ENCODE peak calls at places on chromosome 16, in six cellular contexts. One of them, this sample, is unnamed.

GRCh38 chr16:85514601-85515318 is 98.4 kb upstream of the GSE1 start:
- DNase-seq in endothelial cell of umbilical vein: no peak
- DNase-seq in HCEC 1CT: peak; percentile 94
- DNase-seq in fibroblast of pulmonary artery: peak; percentile 90
- DNase-seq in NCI-H748 treated with DMSO at 0.1 percent for 48 hours: no peak
- DNase-seq in type B pancreatic cell: no peak
- DNase-seq in this sample: peak; percentile 93

GRCh38 chr16:24978370-24978914 is 36.7 kb downstream of the ARHGAP17 start:
- DNase-seq in NCI-H748 treated with DMSO at 0.1 percent for 48 hours: no peak
- DNase-seq in endothelial cell of umbilical vein: no peak
- DNase-seq in type B pancreatic cell: no peak
- DNase-seq in fibroblast of pulmonary artery: no peak
- DNase-seq in HCEC 1CT: no peak
- DNase-seq in this sample: peak; percentile 23

GRCh38 chr16:11045846-11046245 is 101.5 kb downstream of the CLEC16A start:
- DNase-seq in endothelial cell of umbilical vein: no peak
- DNase-seq in fibroblast of pulmonary artery: no peak
- DNase-seq in HCEC 1CT: peak; percentile 30
- DNase-seq in NCI-H748 treated with DMSO at 0.1 percent for 48 hours: no peak
- DNase-seq in type B pancreatic cell: no peak
- DNase-seq in this sample: peak; percentile 68

GRCh38 chr16:89883346-89884040 is 10.1 kb downstream of the TCF25 start:
- DNase-seq in endothelial cell of umbilical vein: no peak
- DNase-seq in type B pancreatic cell: no peak
- DNase-seq in NCI-H748 treated with DMSO at 0.1 percent for 48 hours: no peak
- DNase-seq in fibroblast of pulmonary artery: no peak
- DNase-seq in HCEC 1CT: no peak
- DNase-seq in this sample: no peak

GRCh38 chr16:29852654-29853053 is 10.4 kb downstream of the CDIPT start:
- DNase-seq in fibroblast of pulmonary artery: peak; percentile 84
- DNase-seq in endothelial cell of umbilical vein: peak; percentile 81
- DNase-seq in NCI-H748 treated with DMSO at 0.1 percent for 48 hours: no peak
- DNase-seq in type B pancreatic cell: no peak
- DNase-seq in HCEC 1CT: peak; percentile 54
- DNase-seq in this sample: peak; percentile 91

GRCh38 chr16:57316390-57317017 is 32.0 kb upstream of the PLLP start:
- DNase-seq in NCI-H748 treated with DMSO at 0.1 percent for 48 hours: no peak
- DNase-seq in fibroblast of pulmonary artery: peak; percentile 96
- DNase-seq in endothelial cell of umbilical vein: peak; percentile 98
- DNase-seq in type B pancreatic cell: peak; percentile 18
- DNase-seq in HCEC 1CT: peak; percentile 84
- DNase-seq in this sample: peak; percentile 90

GRCh38 chr16:83797013-83797412 is 10.8 kb upstream of the HSBP1 start:
- DNase-seq in fibroblast of pulmonary artery: no peak
- DNase-seq in type B pancreatic cell: no peak
- DNase-seq in HCEC 1CT: no peak
- DNase-seq in NCI-H748 treated with DMSO at 0.1 percent for 48 hours: peak; percentile 29
- DNase-seq in endothelial cell of umbilical vein: no peak
- DNase-seq in this sample: no peak

GRCh38 chr16:5504028-5504758 is 406.6 kb upstream of the EEF2KMT start:
- DNase-seq in type B pancreatic cell: no peak
- DNase-seq in fibroblast of pulmonary artery: no peak
- DNase-seq in endothelial cell of umbilical vein: no peak
- DNase-seq in HCEC 1CT: no peak
- DNase-seq in NCI-H748 treated with DMSO at 0.1 percent for 48 hours: no peak
- DNase-seq in this sample: no peak

GRCh38 chr16:919658-920631 is 50.8 kb downstream of the LMF1 start:
- DNase-seq in fibroblast of pulmonary artery: peak; percentile 42
- DNase-seq in HCEC 1CT: no peak
- DNase-seq in type B pancreatic cell: no peak
- DNase-seq in NCI-H748 treated with DMSO at 0.1 percent for 48 hours: no peak
- DNase-seq in endothelial cell of umbilical vein: no peak
- DNase-seq in this sample: peak; percentile 44

GRCh38 chr16:3882531-3882930 is 2.0 kb upstream of the CREBBP start:
- DNase-seq in HCEC 1CT: no peak
- DNase-seq in NCI-H748 treated with DMSO at 0.1 percent for 48 hours: no peak
- DNase-seq in type B pancreatic cell: no peak
- DNase-seq in fibroblast of pulmonary artery: no peak
- DNase-seq in endothelial cell of umbilical vein: no peak
- DNase-seq in this sample: no peak

GRCh38 chr16:15829460-15829859 is 27.4 kb downstream of the MYH11 start:
- DNase-seq in fibroblast of pulmonary artery: peak; percentile 68
- DNase-seq in NCI-H748 treated with DMSO at 0.1 percent for 48 hours: no peak
- DNase-seq in HCEC 1CT: peak; percentile 51
- DNase-seq in endothelial cell of umbilical vein: no peak
- DNase-seq in type B pancreatic cell: no peak
- DNase-seq in this sample: peak; percentile 0

GRCh38 chr16:47018223-47018891 is 44.9 kb upstream of the DNAJA2 start:
- DNase-seq in type B pancreatic cell: no peak
- DNase-seq in endothelial cell of umbilical vein: peak; percentile 13
- DNase-seq in NCI-H748 treated with DMSO at 0.1 percent for 48 hours: peak; percentile 14
- DNase-seq in fibroblast of pulmonary artery: peak; percentile 22
- DNase-seq in HCEC 1CT: peak; percentile 7
- DNase-seq in this sample: peak; percentile 21

GRCh38 chr16:86189934-86190333 is 291.0 kb downstream of the IRF8 start:
- DNase-seq in HCEC 1CT: no peak
- DNase-seq in type B pancreatic cell: no peak
- DNase-seq in fibroblast of pulmonary artery: no peak
- DNase-seq in endothelial cell of umbilical vein: no peak
- DNase-seq in NCI-H748 treated with DMSO at 0.1 percent for 48 hours: no peak
- DNase-seq in this sample: no peak

GRCh38 chr16:12160815-12161550 is 184.4 kb downstream of the SNX29 start:
- DNase-seq in HCEC 1CT: no peak
- DNase-seq in endothelial cell of umbilical vein: no peak
- DNase-seq in fibroblast of pulmonary artery: no peak
- DNase-seq in type B pancreatic cell: no peak
- DNase-seq in NCI-H748 treated with DMSO at 0.1 percent for 48 hours: no peak
- DNase-seq in this sample: no peak

GRCh38 chr16:85555549-85556455 is 57.3 kb upstream of the GSE1 start:
- DNase-seq in endothelial cell of umbilical vein: no peak
- DNase-seq in HCEC 1CT: peak; percentile 15
- DNase-seq in NCI-H748 treated with DMSO at 0.1 percent for 48 hours: peak; percentile 62
- DNase-seq in type B pancreatic cell: no peak
- DNase-seq in fibroblast of pulmonary artery: peak; percentile 63
- DNase-seq in this sample: peak; percentile 30

GRCh38 chr16:24999088-24999670 is 16.0 kb downstream of the ARHGAP17 start:
- DNase-seq in NCI-H748 treated with DMSO at 0.1 percent for 48 hours: no peak
- DNase-seq in fibroblast of pulmonary artery: no peak
- DNase-seq in type B pancreatic cell: no peak
- DNase-seq in HCEC 1CT: no peak
- DNase-seq in endothelial cell of umbilical vein: no peak
- DNase-seq in this sample: no peak

GRCh38 chr16:30977502-30977901 is 7.5 kb upstream of the HSD3B7 start:
- DNase-seq in endothelial cell of umbilical vein: no peak
- DNase-seq in type B pancreatic cell: no peak
- DNase-seq in fibroblast of pulmonary artery: no peak
- DNase-seq in NCI-H748 treated with DMSO at 0.1 percent for 48 hours: no peak
- DNase-seq in HCEC 1CT: no peak
- DNase-seq in this sample: peak; percentile 31

GRCh38 chr16:56424404-56424765 is 960 bp downstream of the AMFR start:
- DNase-seq in type B pancreatic cell: no peak
- DNase-seq in fibroblast of pulmonary artery: no peak
- DNase-seq in endothelial cell of umbilical vein: peak; percentile 28
- DNase-seq in HCEC 1CT: peak; percentile 8
- DNase-seq in NCI-H748 treated with DMSO at 0.1 percent for 48 hours: no peak
- DNase-seq in this sample: peak; percentile 14

GRCh38 chr16:70276392-70276791 is 12.9 kb downstream of the AARS1 start:
- DNase-seq in fibroblast of pulmonary artery: no peak
- DNase-seq in NCI-H748 treated with DMSO at 0.1 percent for 48 hours: no peak
- DNase-seq in HCEC 1CT: no peak
- DNase-seq in endothelial cell of umbilical vein: no peak
- DNase-seq in type B pancreatic cell: no peak
- DNase-seq in this sample: no peak

GRCh38 chr16:68781784-68782183 is 44.7 kb downstream of the CDH1 start:
- DNase-seq in HCEC 1CT: no peak
- DNase-seq in endothelial cell of umbilical vein: no peak
- DNase-seq in NCI-H748 treated with DMSO at 0.1 percent for 48 hours: no peak
- DNase-seq in type B pancreatic cell: no peak
- DNase-seq in fibroblast of pulmonary artery: no peak
- DNase-seq in this sample: no peak

GRCh38 chr16:13036600-13036999 is 135.2 kb downstream of the SHISA9 start:
- DNase-seq in HCEC 1CT: no peak
- DNase-seq in type B pancreatic cell: no peak
- DNase-seq in fibroblast of pulmonary artery: peak; percentile 22
- DNase-seq in NCI-H748 treated with DMSO at 0.1 percent for 48 hours: no peak
- DNase-seq in endothelial cell of umbilical vein: peak; percentile 13
- DNase-seq in this sample: peak; percentile 34

GRCh38 chr16:15846510-15846909 is 10.3 kb downstream of the MYH11 start:
- DNase-seq in endothelial cell of umbilical vein: no peak
- DNase-seq in HCEC 1CT: no peak
- DNase-seq in fibroblast of pulmonary artery: no peak
- DNase-seq in NCI-H748 treated with DMSO at 0.1 percent for 48 hours: no peak
- DNase-seq in type B pancreatic cell: no peak
- DNase-seq in this sample: no peak

GRCh38 chr16:79931721-79932120 is 331.2 kb upstream of the MAF start:
- DNase-seq in HCEC 1CT: no peak
- DNase-seq in endothelial cell of umbilical vein: no peak
- DNase-seq in fibroblast of pulmonary artery: no peak
- DNase-seq in NCI-H748 treated with DMSO at 0.1 percent for 48 hours: no peak
- DNase-seq in type B pancreatic cell: no peak
- DNase-seq in this sample: no peak

GRCh38 chr16:10245002-10245401 is 62.8 kb upstream of the GRIN2A start:
- DNase-seq in HCEC 1CT: no peak
- DNase-seq in type B pancreatic cell: no peak
- DNase-seq in endothelial cell of umbilical vein: no peak
- DNase-seq in fibroblast of pulmonary artery: no peak
- DNase-seq in NCI-H748 treated with DMSO at 0.1 percent for 48 hours: no peak
- DNase-seq in this sample: no peak

GRCh38 chr16:75580-76501 is 2.2 kb upstream of the MPG start:
- DNase-seq in fibroblast of pulmonary artery: peak; percentile 92
- DNase-seq in NCI-H748 treated with DMSO at 0.1 percent for 48 hours: no peak
- DNase-seq in type B pancreatic cell: no peak
- DNase-seq in endothelial cell of umbilical vein: peak; percentile 41
- DNase-seq in HCEC 1CT: peak; percentile 88
- DNase-seq in this sample: peak; percentile 91

GRCh38 chr16:10485698-10486382 is 94.6 kb downstream of the EMP2 start:
- DNase-seq in fibroblast of pulmonary artery: no peak
- DNase-seq in HCEC 1CT: no peak
- DNase-seq in endothelial cell of umbilical vein: no peak
- DNase-seq in NCI-H748 treated with DMSO at 0.1 percent for 48 hours: no peak
- DNase-seq in type B pancreatic cell: no peak
- DNase-seq in this sample: no peak

GRCh38 chr16:54197758-54198157 is 88.8 kb downstream of the IRX3 start:
- DNase-seq in type B pancreatic cell: no peak
- DNase-seq in HCEC 1CT: no peak
- DNase-seq in fibroblast of pulmonary artery: no peak
- DNase-seq in endothelial cell of umbilical vein: no peak
- DNase-seq in NCI-H748 treated with DMSO at 0.1 percent for 48 hours: no peak
- DNase-seq in this sample: no peak

GRCh38 chr16:75193265-75193650 is 13.7 kb downstream of the CTRB2 start:
- DNase-seq in fibroblast of pulmonary artery: no peak
- DNase-seq in type B pancreatic cell: no peak
- DNase-seq in endothelial cell of umbilical vein: no peak
- DNase-seq in HCEC 1CT: no peak
- DNase-seq in NCI-H748 treated with DMSO at 0.1 percent for 48 hours: no peak
- DNase-seq in this sample: peak; percentile 22

GRCh38 chr16:56635441-56635967 is 3.0 kb upstream of the MT1A start:
- DNase-seq in HCEC 1CT: no peak
- DNase-seq in endothelial cell of umbilical vein: no peak
- DNase-seq in NCI-H748 treated with DMSO at 0.1 percent for 48 hours: no peak
- DNase-seq in type B pancreatic cell: no peak
- DNase-seq in fibroblast of pulmonary artery: no peak
- DNase-seq in this sample: no peak

GRCh38 chr16:14132696-14133048 is 61.6 kb downstream of the MRTFB start:
- DNase-seq in endothelial cell of umbilical vein: no peak
- DNase-seq in HCEC 1CT: peak; percentile 62
- DNase-seq in NCI-H748 treated with DMSO at 0.1 percent for 48 hours: no peak
- DNase-seq in fibroblast of pulmonary artery: no peak
- DNase-seq in type B pancreatic cell: no peak
- DNase-seq in this sample: peak; percentile 72

GRCh38 chr16:25078386-25078978 is 33.1 kb upstream of the LCMT1 start:
- DNase-seq in fibroblast of pulmonary artery: no peak
- DNase-seq in type B pancreatic cell: no peak
- DNase-seq in endothelial cell of umbilical vein: no peak
- DNase-seq in NCI-H748 treated with DMSO at 0.1 percent for 48 hours: no peak
- DNase-seq in HCEC 1CT: no peak
- DNase-seq in this sample: no peak

GRCh38 chr16:49849709-49850108 is 6.2 kb downstream of the ZNF423 start:
- DNase-seq in NCI-H748 treated with DMSO at 0.1 percent for 48 hours: peak; percentile 55
- DNase-seq in fibroblast of pulmonary artery: no peak
- DNase-seq in HCEC 1CT: no peak
- DNase-seq in endothelial cell of umbilical vein: no peak
- DNase-seq in type B pancreatic cell: no peak
- DNase-seq in this sample: no peak

GRCh38 chr16:57609541-57610401 is 18.7 kb upstream of the ADGRG1 start:
- DNase-seq in NCI-H748 treated with DMSO at 0.1 percent for 48 hours: no peak
- DNase-seq in fibroblast of pulmonary artery: peak; percentile 54
- DNase-seq in HCEC 1CT: no peak
- DNase-seq in endothelial cell of umbilical vein: peak; percentile 53
- DNase-seq in type B pancreatic cell: no peak
- DNase-seq in this sample: no peak